ENCODE peak calls at places on chromosomes 6 and 20, in nine cellular contexts. J is occipital lobe, M is T-cell, Y is putamen, E is AG08396, D is GM03348, Q is SW 1271, V is T-helper 9 cell, H is D721Med. C is an unnamed sample.

GRCh38 chr20:13060327-13060726 is 51.6 kb downstream of the SPTLC3 start:
- DNase-seq in J (no peak), M (no peak), Y (no peak), E (no peak), D (no peak), Q (no peak), V (no peak), H (no peak), C (no peak)

GRCh38 chr6:136324981-136325380 is 35.3 kb upstream of the BCLAF1 start:
- DNase-seq in J (no peak), M (no peak), Y (no peak), E (no peak), D (no peak), Q (no peak), V (no peak), H (no peak), C (no peak)

GRCh38 chr6:70375166-70375565 is 38.1 kb upstream of the FAM135A start:
- DNase-seq in J (no peak), M (no peak), Y (no peak), E (no peak), D (peak; percentile 22), Q (no peak), V (no peak), H (no peak), C (no peak)

GRCh38 chr6:33577718-33578117 is 2.4 kb downstream of the BAK1 start:
- DNase-seq in J (no peak), M (no peak), Y (no peak), E (no peak), D (no peak), Q (no peak), V (no peak), H (no peak), C (peak; percentile 34)

GRCh38 chr6:2877057-2877882 is 25.8 kb downstream of the SERPINB9 start:
- DNase-seq in J (no peak), M (no peak), Y (no peak), E (no peak), D (no peak), Q (no peak), V (no peak), H (no peak), C (no peak)

GRCh38 chr20:50347568-50347981 is 156.9 kb downstream of the CEBPB start:
- DNase-seq in J (no peak), M (no peak), Y (no peak), E (no peak), D (no peak), Q (no peak), V (no peak), H (no peak), C (no peak)

GRCh38 chr20:6008254-6008653 is 45.6 kb downstream of the LRRN4 start:
- DNase-seq in J (peak; percentile 37), M (no peak), Y (peak; percentile 17), E (peak; percentile 78), D (peak; percentile 84), Q (peak; percentile 48), V (no peak), H (no peak), C (no peak)

GRCh38 chr6:143695106-143696059 is 17.6 kb downstream of the PHACTR2 start:
- DNase-seq in J (no peak), M (no peak), Y (no peak), E (no peak), D (no peak), Q (no peak), V (no peak), H (no peak), C (no peak)

GRCh38 chr6:160931378-160932343 is 59.9 kb upstream of the MAP3K4 start:
- DNase-seq in J (no peak), M (no peak), Y (no peak), E (no peak), D (no peak), Q (no peak), V (no peak), H (no peak), C (no peak)

GRCh38 chr6:84618046-84618752 is 146.2 kb downstream of the TBX18 start:
- DNase-seq in J (no peak), M (no peak), Y (no peak), E (peak; percentile 45), D (peak; percentile 59), Q (no peak), V (no peak), H (no peak), C (no peak)

GRCh38 chr6:44771647-44772415 is 384.3 kb downstream of the CDC5L start:
- DNase-seq in J (no peak), M (no peak), Y (no peak), E (no peak), D (no peak), Q (no peak), V (no peak), H (no peak), C (no peak)

GRCh38 chr6:121590941-121591340 is 155.5 kb downstream of the GJA1 start:
- DNase-seq in J (no peak), M (no peak), Y (no peak), E (no peak), D (no peak), Q (no peak), V (no peak), H (no peak), C (no peak)

GRCh38 chr20:21936720-21937380 is 231.4 kb downstream of the PAX1 start:
- DNase-seq in J (no peak), M (no peak), Y (no peak), E (no peak), D (peak; percentile 43), Q (no peak), V (no peak), H (no peak), C (no peak)

GRCh38 chr6:127030841-127031240 is 87.6 kb upstream of the RSPO3 start:
- DNase-seq in J (no peak), M (no peak), Y (no peak), E (no peak), D (no peak), Q (no peak), V (no peak), H (no peak), C (no peak)

GRCh38 chr6:169791721-169792131 is 40.3 kb downstream of the ERMARD start:
- DNase-seq in J (no peak), M (no peak), Y (no peak), E (no peak), D (no peak), Q (no peak), V (no peak), H (no peak), C (no peak)

GRCh38 chr6:30615958-30616810 is 859 bp downstream of the PPP1R10 start:
- DNase-seq in J (no peak), M (peak; percentile 50), Y (no peak), E (no peak), D (no peak), Q (no peak), V (no peak), H (no peak), C (no peak)

GRCh38 chr6:111361648-111362047 is 121.4 kb downstream of the REV3L start:
- DNase-seq in J (peak; percentile 2), M (no peak), Y (peak; percentile 50), E (peak; percentile 44), D (peak; percentile 18), Q (no peak), V (no peak), H (no peak), C (no peak)

GRCh38 chr6:111731404-111732195 is 125.9 kb upstream of the TRAF3IP2 start:
- DNase-seq in J (no peak), M (no peak), Y (no peak), E (no peak), D (no peak), Q (no peak), V (no peak), H (no peak), C (no peak)

GRCh38 chr6:55101157-55101556 is 73.2 kb upstream of the HCRTR2 start:
- DNase-seq in J (no peak), M (no peak), Y (no peak), E (no peak), D (no peak), Q (no peak), V (no peak), H (no peak), C (no peak)

GRCh38 chr6:161598896-161599295 is 325.0 kb upstream of the AGPAT4 start:
- DNase-seq in J (no peak), M (no peak), Y (no peak), E (no peak), D (no peak), Q (no peak), V (no peak), H (no peak), C (no peak)

GRCh38 chr6:28769626-28770402 is 154.0 kb downstream of the TRIM27 start:
- DNase-seq in J (no peak), M (no peak), Y (no peak), E (peak; percentile 54), D (peak; percentile 29), Q (peak; percentile 4), V (no peak), H (no peak), C (no peak)

GRCh38 chr6:11036977-11037430 is 7.1 kb downstream of the ELOVL2 start:
- DNase-seq in J (no peak), M (no peak), Y (no peak), E (no peak), D (no peak), Q (no peak), V (no peak), H (no peak), C (no peak)

GRCh38 chr6:105646391-105646867 is 243.5 kb upstream of the PREP start:
- DNase-seq in J (no peak), M (peak; percentile 14), Y (no peak), E (no peak), D (no peak), Q (no peak), V (no peak), H (no peak), C (peak; percentile 77)

GRCh38 chr6:157652601-157653363 is 170.3 kb upstream of the SNX9 start:
- DNase-seq in J (no peak), M (no peak), Y (no peak), E (no peak), D (no peak), Q (no peak), V (no peak), H (no peak), C (no peak)

GRCh38 chr6:52356017-52356416 is 5.9 kb upstream of the PAQR8 start:
- DNase-seq in J (no peak), M (no peak), Y (no peak), E (no peak), D (no peak), Q (no peak), V (no peak), H (no peak), C (no peak)

GRCh38 chr6:32833599-32834155 is 4.9 kb downstream of the TAP2 start:
- DNase-seq in J (no peak), M (no peak), Y (no peak), E (no peak), D (no peak), Q (no peak), V (no peak), H (no peak), C (no peak)

GRCh38 chr6:157461000-157461915 is 80.3 kb downstream of the ZDHHC14 start:
- DNase-seq in J (no peak), M (no peak), Y (no peak), E (peak; percentile 14), D (no peak), Q (no peak), V (no peak), H (no peak), C (peak; percentile 63)

GRCh38 chr20:11376998-11377397 is 540.7 kb upstream of the BTBD3 start:
- DNase-seq in J (no peak), M (no peak), Y (no peak), E (no peak), D (no peak), Q (no peak), V (no peak), H (no peak), C (no peak)

GRCh38 chr6:125477849-125478248 is 176.1 kb upstream of the HDDC2 start:
- DNase-seq in J (no peak), M (no peak), Y (no peak), E (no peak), D (no peak), Q (no peak), V (no peak), H (no peak), C (no peak)

GRCh38 chr6:11206576-11206975 is 25.9 kb downstream of the NEDD9 start:
- DNase-seq in J (no peak), M (no peak), Y (no peak), E (no peak), D (no peak), Q (no peak), V (no peak), H (no peak), C (no peak)

GRCh38 chr20:59605691-59606364 is 1.5 kb downstream of the PHACTR3 start:
- DNase-seq in J (no peak), M (no peak), Y (no peak), E (no peak), D (no peak), Q (no peak), V (no peak), H (no peak), C (no peak)

C was measured in activated CD4-positive, alpha-beta memory T cell treated with anti-CD3 and anti-CD28 coated beads, Interleukin-2, amount 10 ng/mL, durations not matched to agents 7 days and 5 days.